ENCODE peak calls at places on chromosomes 13 and 19, in eight cellular contexts. B, U, H, P, F, N, G and Q are unnamed samples.

GRCh38 chr19:41478875-41479756 is 36.2 kb downstream of the ERICH4 start:
- DNase-seq in B (no peak), U (no peak), H (no peak), P (no peak), F (peak; percentile 90), N (no peak), G (no peak), Q (no peak)

GRCh38 chr19:35266904-35267817 is 1.6 kb upstream of the USF2 start:
- DNase-seq in B (peak; percentile 34), U (peak; percentile 54), H (peak; percentile 33), P (no peak), F (no peak), N (peak; percentile 23), G (no peak), Q (peak; percentile 65)

GRCh38 chr13:20033486-20033885 is 75.0 kb downstream of the ZMYM2 start:
- DNase-seq in B (no peak), U (no peak), H (no peak), P (no peak), F (no peak), N (no peak), G (no peak), Q (no peak)

GRCh38 chr19:812049-812816 is 9.5 kb downstream of the PLPPR3 start:
- DNase-seq in B (no peak), U (no peak), H (no peak), P (no peak), F (no peak), N (no peak), G (no peak), Q (no peak)

GRCh38 chr13:27613623-27614022 is 6.7 kb downstream of the LNX2 start:
- DNase-seq in B (no peak), U (no peak), H (no peak), P (no peak), F (no peak), N (no peak), G (no peak), Q (no peak)

GRCh38 chr13:113451951-113452421 is 1.3 kb downstream of the ADPRHL1 start:
- DNase-seq in B (no peak), U (no peak), H (no peak), P (no peak), F (no peak), N (no peak), G (no peak), Q (no peak)

GRCh38 chr19:39438270-39438934 is 2.7 kb upstream of the RPS16 start:
- DNase-seq in B (no peak), U (no peak), H (no peak), P (no peak), F (no peak), N (no peak), G (no peak), Q (no peak)

GRCh38 chr19:45306522-45307027 is 16.1 kb downstream of the CKM start:
- DNase-seq in B (no peak), U (no peak), H (no peak), P (no peak), F (no peak), N (no peak), G (no peak), Q (no peak)

GRCh38 chr19:1041835-1042685 is 2.2 kb downstream of the ABCA7 start:
- DNase-seq in B (peak; percentile 67), U (no peak), H (no peak), P (no peak), F (no peak), N (no peak), G (no peak), Q (no peak)

GRCh38 chr19:49119411-49120324 is at the start of gene PPFIA3:
- DNase-seq in B (peak; percentile 72), U (peak; percentile 78), H (no peak), P (peak; percentile 32), F (no peak), N (no peak), G (peak; percentile 39), Q (peak; percentile 52)

GRCh38 chr19:33815410-33816340 is 19.0 kb downstream of the KCTD15 start:
- DNase-seq in B (peak; percentile 61), U (no peak), H (no peak), P (no peak), F (no peak), N (no peak), G (no peak), Q (no peak)

GRCh38 chr13:39364797-39365468 is 238.1 kb downstream of the LHFPL6 start:
- DNase-seq in B (peak; percentile 14), U (no peak), H (no peak), P (no peak), F (no peak), N (no peak), G (no peak), Q (no peak)

GRCh38 chr19:796692-797527 is at the start of gene PTBP1:
- DNase-seq in B (peak; percentile 100), U (peak; percentile 100), H (peak; percentile 93), P (peak; percentile 100), F (peak; percentile 100), N (peak; percentile 98), G (peak; percentile 100), Q (peak; percentile 100)

GRCh38 chr13:97506511-97506910 is 72.5 kb downstream of the RAP2A start:
- DNase-seq in B (no peak), U (no peak), H (no peak), P (no peak), F (no peak), N (no peak), G (no peak), Q (peak; percentile 9)

GRCh38 chr19:36245210-36246005 is 30.5 kb downstream of the ZNF146 start:
- DNase-seq in B (peak; percentile 17), U (no peak), H (no peak), P (no peak), F (no peak), N (no peak), G (peak; percentile 41), Q (no peak)

GRCh38 chr19:3868770-3869456 is at the start of gene ZFR2:
- DNase-seq in B (no peak), U (no peak), H (no peak), P (no peak), F (no peak), N (no peak), G (no peak), Q (no peak)

GRCh38 chr19:57026476-57026875 is 93.3 kb upstream of the USP29 start:
- DNase-seq in B (no peak), U (no peak), H (no peak), P (no peak), F (no peak), N (no peak), G (no peak), Q (no peak)

GRCh38 chr19:455031-455705 is 5.7 kb downstream of the SHC2 start:
- DNase-seq in B (no peak), U (no peak), H (no peak), P (no peak), F (no peak), N (no peak), G (no peak), Q (no peak)

GRCh38 chr13:46535822-46536221 is 17.1 kb upstream of the LRCH1 start:
- DNase-seq in B (no peak), U (no peak), H (no peak), P (no peak), F (no peak), N (no peak), G (no peak), Q (no peak)

GRCh38 chr13:23292596-23292995 is 111.8 kb downstream of the SGCG start:
- DNase-seq in B (no peak), U (no peak), H (no peak), P (no peak), F (no peak), N (no peak), G (no peak), Q (no peak)

GRCh38 chr19:3080281-3080680 is 13.9 kb upstream of the GNA11 start:
- DNase-seq in B (peak; percentile 84), U (no peak), H (no peak), P (no peak), F (no peak), N (no peak), G (no peak), Q (no peak)

GRCh38 chr19:409515-410242 is 732 bp upstream of the C2CD4C start:
- DNase-seq in B (no peak), U (no peak), H (no peak), P (no peak), F (no peak), N (no peak), G (no peak), Q (no peak)

GRCh38 chr13:97492257-97492656 is 58.3 kb downstream of the RAP2A start:
- DNase-seq in B (no peak), U (no peak), H (no peak), P (no peak), F (no peak), N (no peak), G (no peak), Q (no peak)

GRCh38 chr19:39671739-39672363 is 16.1 kb downstream of the LGALS16 start:
- DNase-seq in B (peak; percentile 56), U (peak; percentile 42), H (no peak), P (peak; percentile 18), F (no peak), N (peak; percentile 35), G (peak; percentile 0), Q (no peak)

GRCh38 chr13:43238341-43239083 is 215.1 kb downstream of the DNAJC15 start:
- DNase-seq in B (no peak), U (no peak), H (no peak), P (no peak), F (no peak), N (no peak), G (no peak), Q (no peak)

GRCh38 chr19:17389957-17390664 is 3.9 kb downstream of the CCDC194 start:
- DNase-seq in B (no peak), U (no peak), H (no peak), P (no peak), F (no peak), N (no peak), G (no peak), Q (no peak)

GRCh38 chr13:58625703-58626389 is 994.3 kb downstream of the PCDH17 start:
- DNase-seq in B (no peak), U (no peak), H (no peak), P (no peak), F (no peak), N (no peak), G (no peak), Q (no peak)

GRCh38 chr13:51772781-51773180 is 31.2 kb downstream of the DHRS12 start:
- DNase-seq in B (no peak), U (no peak), H (no peak), P (no peak), F (no peak), N (no peak), G (no peak), Q (no peak)

GRCh38 chr19:55538132-55538531 is 1.2 kb upstream of the SBK2 start:
- DNase-seq in B (no peak), U (no peak), H (no peak), P (no peak), F (no peak), N (no peak), G (no peak), Q (no peak)

GRCh38 chr13:56861472-56861871 is 279.2 kb upstream of the PRR20A start:
- DNase-seq in B (no peak), U (no peak), H (no peak), P (no peak), F (peak; percentile 57), N (no peak), G (no peak), Q (no peak)

GRCh38 chr13:73059460-73060250 is 850 bp downstream of the KLF5 start:
- DNase-seq in B (peak; percentile 33), U (peak; percentile 87), H (no peak), P (no peak), F (no peak), N (no peak), G (peak; percentile 42), Q (no peak)

GRCh38 chr19:58009301-58009665 is 6.7 kb upstream of the ZNF606 start:
- DNase-seq in B (no peak), U (no peak), H (no peak), P (no peak), F (no peak), N (no peak), G (no peak), Q (no peak)

GRCh38 chr19:18594824-18595373 is 6.3 kb downstream of the REX1BD start:
- DNase-seq in B (no peak), U (no peak), H (no peak), P (no peak), F (no peak), N (no peak), G (no peak), Q (no peak)

GRCh38 chr19:54136086-54136863 is 1.3 kb upstream of the CNOT3 start:
- DNase-seq in B (no peak), U (no peak), H (no peak), P (no peak), F (no peak), N (no peak), G (no peak), Q (no peak)